ENCODE peak calls at places on chromosomes 6 and 20, in seven cellular contexts. P is HFF-Myc, X is astrocyte of the cerebellum, L is left lung, W is WTC11, Q is foreskin fibroblast, N is AG10803. V is an unnamed sample.

GRCh38 chr6:74940211-74940610 is 265.6 kb downstream of the COL12A1 start:
- DNase-seq in P (no peak), X (no peak), L (no peak), W (no peak), Q (no peak), N (peak), V (no peak)

GRCh38 chr6:168448243-168448855 is 7.4 kb downstream of the SMOC2 start:
- DNase-seq in P (no peak), X (no peak), L (no peak), W (no peak), Q (no peak), N (no peak), V (no peak)

GRCh38 chr20:3973705-3974104 is 41.7 kb downstream of the RNF24 start:
- DNase-seq in P (no peak), X (no peak), L (no peak), W (no peak), Q (no peak), N (no peak), V (no peak)

GRCh38 chr6:77183447-77183846 is 279.8 kb downstream of the HTR1B start:
- DNase-seq in P (no peak), X (no peak), L (no peak), W (no peak), Q (no peak), N (no peak), V (no peak)

GRCh38 chr6:134903448-134903847 is 46.5 kb downstream of the ALDH8A1 start:
- DNase-seq in P (no peak), X (no peak), L (no peak), W (no peak), Q (no peak), N (no peak), V (no peak)

GRCh38 chr6:39228992-39229767 is at the start of gene KCNK5:
- DNase-seq in P (peak), X (no peak), L (peak), W (peak), Q (peak), N (peak), V (peak)

GRCh38 chr20:25071722-25072121 is 10.2 kb downstream of the VSX1 start:
- DNase-seq in P (no peak), X (no peak), L (no peak), W (peak), Q (no peak), N (no peak), V (no peak)

GRCh38 chr20:43975096-43975768 is 60.6 kb downstream of the TOX2 start:
- DNase-seq in P (no peak), X (peak), L (no peak), W (no peak), Q (peak), N (peak), V (no peak)

GRCh38 chr6:30154709-30155521 is 6.1 kb downstream of the TRIM10 start:
- DNase-seq in P (peak), X (peak), L (no peak), W (no peak), Q (peak), N (peak), V (no peak)

GRCh38 chr20:4171538-4172116 is 156.3 kb upstream of the RNF24 start:
- DNase-seq in P (no peak), X (no peak), L (no peak), W (no peak), Q (no peak), N (no peak), V (no peak)

GRCh38 chr6:39260451-39260850 is 31.2 kb upstream of the KCNK5 start:
- DNase-seq in P (no peak), X (no peak), L (no peak), W (no peak), Q (no peak), N (no peak), V (no peak)

GRCh38 chr20:64130271-64130670 is 22.9 kb upstream of the NPBWR2 start:
- DNase-seq in P (no peak), X (no peak), L (no peak), W (no peak), Q (no peak), N (no peak), V (no peak)

GRCh38 chr6:170006524-170007467 is 255.4 kb downstream of the ERMARD start:
- DNase-seq in P (no peak), X (no peak), L (peak), W (peak), Q (no peak), N (no peak), V (no peak)

GRCh38 chr20:59207742-59208357 is 44.2 kb downstream of the ZNF831 start:
- DNase-seq in P (no peak), X (no peak), L (no peak), W (peak), Q (no peak), N (peak), V (peak)

GRCh38 chr6:140380371-140381218 is 1006.1 kb upstream of the CITED2 start:
- DNase-seq in P (no peak), X (no peak), L (no peak), W (no peak), Q (peak), N (peak), V (no peak)

GRCh38 chr6:14612016-14612415 is 494.4 kb downstream of the CD83 start:
- DNase-seq in P (peak), X (no peak), L (no peak), W (no peak), Q (peak), N (peak), V (no peak)

GRCh38 chr6:117482240-117483003 is at the start of gene DCBLD1:
- DNase-seq in P (no peak), X (no peak), L (peak), W (peak), Q (peak), N (peak), V (peak)

GRCh38 chr6:15781890-15782289 is 119.1 kb upstream of the DTNBP1 start:
- DNase-seq in P (no peak), X (no peak), L (no peak), W (no peak), Q (no peak), N (no peak), V (no peak)

GRCh38 chr20:24109008-24109407 is 120.4 kb upstream of the GGTLC1 start:
- DNase-seq in P (no peak), X (no peak), L (no peak), W (no peak), Q (no peak), N (peak), V (no peak)

GRCh38 chr20:54140927-54141566 is 32.7 kb downstream of the CYP24A1 start:
- DNase-seq in P (no peak), X (peak), L (no peak), W (no peak), Q (no peak), N (peak), V (no peak)

GRCh38 chr20:33674294-33675126 is at the start of gene NECAB3:
- DNase-seq in P (no peak), X (no peak), L (peak), W (peak), Q (peak), N (peak), V (peak)

GRCh38 chr6:1771324-1771723 is 161.6 kb downstream of the FOXC1 start:
- DNase-seq in P (no peak), X (no peak), L (no peak), W (no peak), Q (peak), N (peak), V (no peak)

GRCh38 chr6:122717350-122717749 is 62.2 kb upstream of the FABP7 start:
- DNase-seq in P (no peak), X (peak), L (no peak), W (no peak), Q (no peak), N (peak), V (no peak)

GRCh38 chr6:80523531-80523970 is 417.1 kb downstream of the BCKDHB start:
- DNase-seq in P (no peak), X (no peak), L (peak), W (peak), Q (no peak), N (no peak), V (no peak)

GRCh38 chr6:166008441-166009369 is 158.9 kb downstream of the TBXT start:
- DNase-seq in P (no peak), X (no peak), L (no peak), W (peak), Q (no peak), N (peak), V (no peak)
- TF ChIP-seq CTCF in P (no peak), X (peak), L (no peak), W (no peak), Q (no peak), N (peak), V (no peak)

GRCh38 chr6:36897629-36898028 is 11.9 kb downstream of the C6orf89 start:
- DNase-seq in P (no peak), X (no peak), L (no peak), W (peak), Q (no peak), N (no peak), V (no peak)
- TF ChIP-seq CTCF in P (peak), X (peak), L (no peak), W (no peak), Q (no peak), N (peak), V (no peak)

GRCh38 chr6:12293931-12294800 is 4.0 kb downstream of the EDN1 start:
- DNase-seq in P (no peak), X (no peak), L (no peak), W (no peak), Q (no peak), N (no peak), V (no peak)
- TF ChIP-seq CTCF in P (no peak), X (no peak), L (no peak), W (no peak), Q (no peak), N (no peak), V (no peak)

GRCh38 chr6:43495409-43495941 is 14.7 kb downstream of the LRRC73 start:
- DNase-seq in P (no peak), X (no peak), L (no peak), W (no peak), Q (no peak), N (no peak), V (no peak)

GRCh38 chr6:43497694-43498093 is 12.5 kb downstream of the LRRC73 start:
- DNase-seq in P (no peak), X (no peak), L (no peak), W (no peak), Q (no peak), N (no peak), V (no peak)

GRCh38 chr6:43497129-43497396 is 13.1 kb downstream of the LRRC73 start:
- DNase-seq in P (no peak), X (no peak), L (no peak), W (no peak), Q (no peak), N (no peak), V (no peak)

GRCh38 chr6:43494766-43495165 is 15.4 kb downstream of the LRRC73 start:
- DNase-seq in P (no peak), X (no peak), L (no peak), W (no peak), Q (no peak), N (no peak), V (no peak)

GRCh38 chr6:43496370-43497128 is 13.6 kb downstream of the LRRC73 start:
- DNase-seq in P (no peak), X (no peak), L (no peak), W (peak), Q (peak), N (peak), V (no peak)
- TF ChIP-seq CTCF in P (peak), X (peak), L (peak), W (peak), Q (peak), N (peak), V (no peak)

GRCh38 chr20:40667503-40667902 is 21.5 kb downstream of the MAFB start:
- DNase-seq in P (no peak), X (no peak), L (no peak), W (no peak), Q (no peak), N (no peak), V (no peak)

GRCh38 chr20:40666336-40666735 is 22.7 kb downstream of the MAFB start:
- DNase-seq in P (no peak), X (no peak), L (no peak), W (no peak), Q (no peak), N (no peak), V (no peak)

GRCh38 chr20:40670251-40670650 is 18.8 kb downstream of the MAFB start:
- DNase-seq in P (no peak), X (no peak), L (no peak), W (no peak), Q (no peak), N (no peak), V (no peak)

GRCh38 chr20:40669692-40670091 is 19.3 kb downstream of the MAFB start:
- DNase-seq in P (no peak), X (no peak), L (no peak), W (no peak), Q (no peak), N (no peak), V (no peak)

GRCh38 chr20:40668449-40669228 is 20.4 kb downstream of the MAFB start:
- DNase-seq in P (no peak), X (no peak), L (no peak), W (no peak), Q (no peak), N (no peak), V (no peak)
- TF ChIP-seq CTCF in P (no peak), X (no peak), L (no peak), W (no peak), Q (no peak), N (no peak), V (no peak)

V was measured in activated B cell treated with CpG ODN at 0.5 μM for 24 hours.